ENCODE peak calls at places on chromosomes 3 and 15, in five cellular contexts. One of them, this sample, is unnamed.

GRCh38 chr15:81785679-81786078 is 260.1 kb downstream of the MEX3B start:
- DNase-seq in brain pericyte: no peak
- DNase-seq in HTR-8/SVneo: no peak
- DNase-seq in pancreas: no peak
- DNase-seq in EH: no peak
- DNase-seq in this sample: no peak

GRCh38 chr3:124923833-124924232 is 10.7 kb downstream of the MUC13 start:
- DNase-seq in brain pericyte: no peak
- DNase-seq in HTR-8/SVneo: no peak
- DNase-seq in pancreas: no peak
- DNase-seq in EH: peak
- DNase-seq in this sample: no peak

GRCh38 chr3:71128951-71129350 is 454.6 kb downstream of the FOXP1 start:
- DNase-seq in brain pericyte: no peak
- DNase-seq in HTR-8/SVneo: no peak
- DNase-seq in pancreas: no peak
- DNase-seq in EH: no peak
- DNase-seq in this sample: no peak

GRCh38 chr3:183591881-183592521 is 36.5 kb upstream of the KLHL6 start:
- DNase-seq in brain pericyte: no peak
- DNase-seq in HTR-8/SVneo: no peak
- DNase-seq in pancreas: no peak
- DNase-seq in EH: peak
- DNase-seq in this sample: no peak

GRCh38 chr15:64163662-64164362 is 990 bp upstream of the PPIB start:
- DNase-seq in brain pericyte: no peak
- DNase-seq in HTR-8/SVneo: no peak
- DNase-seq in pancreas: no peak
- DNase-seq in EH: no peak
- DNase-seq in this sample: peak

GRCh38 chr3:197353867-197354180 is 55.4 kb upstream of the DLG1 start:
- DNase-seq in brain pericyte: no peak
- DNase-seq in HTR-8/SVneo: no peak
- DNase-seq in pancreas: no peak
- DNase-seq in EH: peak
- DNase-seq in this sample: no peak

GRCh38 chr3:4306860-4307259 is 3.7 kb downstream of the SETMAR start:
- DNase-seq in brain pericyte: no peak
- DNase-seq in HTR-8/SVneo: no peak
- DNase-seq in pancreas: no peak
- DNase-seq in EH: peak
- DNase-seq in this sample: no peak

GRCh38 chr3:37935756-37936666 is 54.6 kb upstream of the VILL start:
- DNase-seq in brain pericyte: no peak
- DNase-seq in HTR-8/SVneo: peak
- DNase-seq in pancreas: no peak
- DNase-seq in EH: peak
- DNase-seq in this sample: no peak

GRCh38 chr3:139893264-139893962 is 41.6 kb upstream of the CLSTN2 start:
- DNase-seq in brain pericyte: no peak
- DNase-seq in HTR-8/SVneo: no peak
- DNase-seq in pancreas: no peak
- DNase-seq in EH: no peak
- DNase-seq in this sample: no peak

GRCh38 chr3:187040637-187041361 is 98.5 kb downstream of the RPL39L start:
- DNase-seq in brain pericyte: no peak
- DNase-seq in HTR-8/SVneo: no peak
- DNase-seq in pancreas: no peak
- DNase-seq in EH: peak
- DNase-seq in this sample: no peak

GRCh38 chr15:41966920-41967465 is 5.4 kb downstream of the EHD4 start:
- DNase-seq in brain pericyte: no peak
- DNase-seq in HTR-8/SVneo: no peak
- DNase-seq in pancreas: no peak
- DNase-seq in EH: no peak
- DNase-seq in this sample: no peak

GRCh38 chr3:35944915-35945710 is 305.8 kb downstream of the ARPP21 start:
- DNase-seq in brain pericyte: no peak
- DNase-seq in HTR-8/SVneo: no peak
- DNase-seq in pancreas: no peak
- DNase-seq in EH: peak
- DNase-seq in this sample: no peak

GRCh38 chr3:127261925-127262324 is 25.9 kb downstream of the PRR20G start:
- DNase-seq in brain pericyte: no peak
- DNase-seq in HTR-8/SVneo: no peak
- DNase-seq in pancreas: no peak
- DNase-seq in EH: no peak
- DNase-seq in this sample: no peak

GRCh38 chr3:97872209-97873042 is 50.6 kb downstream of the CRYBG3 start:
- DNase-seq in brain pericyte: peak
- DNase-seq in HTR-8/SVneo: peak
- DNase-seq in pancreas: no peak
- DNase-seq in EH: peak
- DNase-seq in this sample: no peak

GRCh38 chr3:78765671-78766485 is 1001.9 kb downstream of the ROBO1 start:
- DNase-seq in brain pericyte: peak
- DNase-seq in HTR-8/SVneo: no peak
- DNase-seq in pancreas: no peak
- DNase-seq in EH: peak
- DNase-seq in this sample: no peak

GRCh38 chr3:113158210-113158609 is 53.1 kb upstream of the BOC start:
- DNase-seq in brain pericyte: no peak
- DNase-seq in HTR-8/SVneo: no peak
- DNase-seq in pancreas: no peak
- DNase-seq in EH: no peak
- DNase-seq in this sample: no peak

GRCh38 chr3:50201573-50202315 is 3.3 kb upstream of the SLC38A3 start:
- DNase-seq in brain pericyte: no peak
- DNase-seq in HTR-8/SVneo: no peak
- DNase-seq in pancreas: peak
- DNase-seq in EH: no peak
- DNase-seq in this sample: no peak

GRCh38 chr15:86139828-86140227 is 60.2 kb downstream of the AGBL1 start:
- DNase-seq in brain pericyte: no peak
- DNase-seq in HTR-8/SVneo: no peak
- DNase-seq in pancreas: no peak
- DNase-seq in EH: no peak
- DNase-seq in this sample: peak

GRCh38 chr3:12170207-12170606 is 11.5 kb upstream of the TIMP4 start:
- DNase-seq in brain pericyte: no peak
- DNase-seq in HTR-8/SVneo: no peak
- DNase-seq in pancreas: no peak
- DNase-seq in EH: peak
- DNase-seq in this sample: no peak

GRCh38 chr3:18872466-18872865 is 275.8 kb upstream of the KCNH8 start:
- DNase-seq in brain pericyte: no peak
- DNase-seq in HTR-8/SVneo: no peak
- DNase-seq in pancreas: no peak
- DNase-seq in EH: no peak
- DNase-seq in this sample: no peak

GRCh38 chr3:107987036-107987557 is 103.7 kb downstream of the CD47 start:
- DNase-seq in brain pericyte: peak
- DNase-seq in HTR-8/SVneo: peak
- DNase-seq in pancreas: no peak
- DNase-seq in EH: peak
- DNase-seq in this sample: peak

GRCh38 chr3:171827385-171827784 is 15.8 kb upstream of the TMEM212 start:
- DNase-seq in brain pericyte: no peak
- DNase-seq in HTR-8/SVneo: no peak
- DNase-seq in pancreas: no peak
- DNase-seq in EH: no peak
- DNase-seq in this sample: no peak

GRCh38 chr15:22873204-22873701 is 34.8 kb downstream of the NIPA2 start:
- DNase-seq in brain pericyte: no peak
- DNase-seq in HTR-8/SVneo: peak
- DNase-seq in pancreas: peak
- DNase-seq in EH: peak
- DNase-seq in this sample: no peak

GRCh38 chr15:57861805-57862586 is 155.5 kb downstream of the POLR2M start:
- DNase-seq in brain pericyte: peak
- DNase-seq in HTR-8/SVneo: peak
- DNase-seq in pancreas: no peak
- DNase-seq in EH: peak
- DNase-seq in this sample: no peak

This sample was measured in left lung.